ENCODE peak calls at places on chromosomes 16 and 17, in six cellular contexts. O, J, E, T, G and K are unnamed samples.

GRCh38 chr17:9973689-9974459 is 68.8 kb upstream of the RCVRN start:
- DNase-seq in O (no peak), J (no peak), E (no peak), T (peak), G (no peak), K (no peak)

GRCh38 chr17:79849953-79850352 is 10.7 kb upstream of the CBX4 start:
- DNase-seq in O (no peak), J (no peak), E (no peak), T (no peak), G (no peak), K (no peak)

GRCh38 chr16:8955828-8956227 is 7.9 kb downstream of the USP7 start:
- DNase-seq in O (no peak), J (no peak), E (no peak), T (no peak), G (no peak), K (no peak)

GRCh38 chr17:16052486-16052885 is 52.9 kb downstream of the TTC19 start:
- DNase-seq in O (no peak), J (no peak), E (no peak), T (no peak), G (no peak), K (no peak)

GRCh38 chr17:29078183-29079045 is 35.5 kb downstream of the PIPOX start:
- DNase-seq in O (no peak), J (no peak), E (no peak), T (no peak), G (peak), K (peak)

GRCh38 chr17:43220511-43221125 is 7.8 kb downstream of the CCDC200 start:
- DNase-seq in O (no peak), J (no peak), E (no peak), T (no peak), G (no peak), K (no peak)

GRCh38 chr17:32783602-32784001 is 93.3 kb downstream of the MYO1D start:
- DNase-seq in O (no peak), J (peak), E (peak), T (no peak), G (peak), K (peak)

GRCh38 chr16:85494315-85494714 is 118.8 kb upstream of the GSE1 start:
- DNase-seq in O (no peak), J (no peak), E (no peak), T (no peak), G (no peak), K (no peak)

GRCh38 chr17:80286638-80286960 is 25.9 kb downstream of the RNF213 start:
- DNase-seq in O (no peak), J (no peak), E (no peak), T (peak), G (no peak), K (no peak)

GRCh38 chr17:62808576-62808970 is 459 bp upstream of the MARCHF10 start:
- DNase-seq in O (no peak), J (no peak), E (no peak), T (no peak), G (no peak), K (no peak)

GRCh38 chr17:72677714-72678390 is 414.6 kb downstream of the SLC39A11 start:
- DNase-seq in O (no peak), J (no peak), E (no peak), T (peak), G (no peak), K (no peak)

GRCh38 chr16:84526794-84527485 is 22.5 kb upstream of the MEAK7 start:
- DNase-seq in O (no peak), J (no peak), E (peak), T (no peak), G (peak), K (no peak)

GRCh38 chr16:54281535-54282201 is 4.9 kb downstream of the IRX3 start:
- DNase-seq in O (no peak), J (no peak), E (no peak), T (no peak), G (no peak), K (no peak)

GRCh38 chr17:74922694-74923537 is at the start of gene USH1G:
- DNase-seq in O (no peak), J (peak), E (no peak), T (no peak), G (no peak), K (no peak)

GRCh38 chr16:57632568-57632967 is 4.1 kb downstream of the ADGRG1 start:
- DNase-seq in O (no peak), J (no peak), E (no peak), T (no peak), G (no peak), K (no peak)

GRCh38 chr16:88591577-88592021 is 21.4 kb downstream of the ZC3H18 start:
- DNase-seq in O (no peak), J (no peak), E (no peak), T (peak), G (no peak), K (no peak)

GRCh38 chr16:57043248-57043647 is 49.1 kb upstream of the CPNE2 start:
- DNase-seq in O (no peak), J (no peak), E (no peak), T (no peak), G (no peak), K (no peak)

GRCh38 chr17:27526603-27527002 is 70.4 kb downstream of the KSR1 start:
- DNase-seq in O (no peak), J (no peak), E (no peak), T (no peak), G (no peak), K (no peak)

GRCh38 chr17:39700148-39700987 is 504 bp downstream of the ERBB2 start:
- DNase-seq in O (no peak), J (peak), E (no peak), T (no peak), G (no peak), K (no peak)

GRCh38 chr16:31129568-31130335 is 5.8 kb downstream of the PRSS8 start:
- DNase-seq in O (no peak), J (no peak), E (no peak), T (peak), G (no peak), K (no peak)

GRCh38 chr17:63039342-63039741 is 73.3 kb downstream of the TANC2 start:
- DNase-seq in O (no peak), J (no peak), E (no peak), T (no peak), G (peak), K (no peak)

GRCh38 chr16:49341706-49342105 is 31.9 kb upstream of the C16orf78 start:
- DNase-seq in O (no peak), J (no peak), E (no peak), T (no peak), G (no peak), K (no peak)

GRCh38 chr16:6949240-6949639 is 383.4 kb upstream of the RBFOX1 start:
- DNase-seq in O (no peak), J (no peak), E (no peak), T (no peak), G (no peak), K (no peak)

GRCh38 chr17:76439314-76439928 is 13.5 kb downstream of the UBE2O start:
- DNase-seq in O (no peak), J (no peak), E (no peak), T (peak), G (no peak), K (no peak)

GRCh38 chr17:65565559-65565958 is 4.1 kb upstream of the AXIN2 start:
- DNase-seq in O (no peak), J (no peak), E (no peak), T (no peak), G (no peak), K (no peak)